ENCODE peak calls at places on chromosomes 4 and X, in nine cellular contexts. Y is SW480; U is T-helper 17 cell; E is stimulated activated CD4-positive, alpha-beta T cell treated with anti-CD3 and anti-CD28 coated beads, Interleukin-1b, Interleukin-23, amount 100 ng/mL, for 1 hour; N is adrenal gland; S is A172; P is NCI-H774; X is GM12864; I is NCI-H1436. G is an unnamed sample.

GRCh38 chrX:48474127-48474526 is 1.9 kb upstream of the FTSJ1 start:
- DNase-seq in E (no peak), Y (no peak), N (no peak), I (no peak), X (no peak), S (no peak), P (no peak), U (no peak), G (no peak)

GRCh38 chr4:74092957-74093356 is 6.0 kb downstream of the CXCL2 start:
- DNase-seq in S (no peak), N (no peak), I (no peak), E (no peak), X (no peak), P (no peak), Y (no peak), U (no peak), G (no peak)

GRCh38 chrX:46967547-46967946 is 55.3 kb downstream of the JADE3 start:
- DNase-seq in E (no peak), I (no peak), X (no peak), S (no peak), U (no peak), Y (no peak), P (no peak), N (no peak), G (no peak)

GRCh38 chr4:8009710-8010534 is 70.3 kb upstream of the AFAP1 start:
- DNase-seq in U (no peak), X (no peak), Y (no peak), E (no peak), P (peak; percentile 8), S (no peak), I (no peak), N (no peak), G (no peak)

GRCh38 chrX:21683910-21684309 is 25.8 kb upstream of the KLHL34 start:
- DNase-seq in X (no peak), N (no peak), I (no peak), P (no peak), Y (peak; percentile 10), E (no peak), S (no peak), U (no peak), G (no peak)

GRCh38 chr4:124414641-124415040 is 297.9 kb downstream of the ANKRD50 start:
- DNase-seq in N (no peak), E (no peak), P (no peak), U (no peak), X (no peak), Y (no peak), S (no peak), I (no peak), G (no peak)

GRCh38 chr4:139247656-139248238 is 32.3 kb downstream of the MGARP start:
- DNase-seq in P (no peak), I (no peak), U (no peak), E (no peak), S (no peak), N (no peak), Y (no peak), X (no peak), G (no peak)

GRCh38 chr4:37793562-37793961 is 32.9 kb upstream of the PGM2 start:
- DNase-seq in S (no peak), P (no peak), U (no peak), N (no peak), X (no peak), I (no peak), Y (peak; percentile 34), E (no peak), G (no peak)

GRCh38 chr4:37729649-37730004 is 43.5 kb upstream of the RELL1 start:
- DNase-seq in U (no peak), X (no peak), I (no peak), N (no peak), P (no peak), S (no peak), E (no peak), Y (no peak), G (no peak)

GRCh38 chr4:94974773-94975172 is 217.0 kb downstream of the BMPR1B start:
- DNase-seq in X (no peak), N (no peak), I (no peak), P (no peak), E (no peak), Y (no peak), S (peak; percentile 28), U (no peak), G (no peak)

G was measured in naive thymus-derived CD4-positive, alpha-beta T cell.